ENCODE peak calls at places on chromosomes 6 and 20, in eight cellular contexts. One of them, this sample, is unnamed.

GRCh38 chr6:100775667-100776066 is 105.5 kb downstream of the ASCC3 start:
- DNase-seq in epithelial cell of proximal tubule: no peak
- DNase-seq in kidney epithelial cell: no peak
- DNase-seq in right cardiac atrium: no peak
- DNase-seq in NT2/D1: no peak
- DNase-seq in astrocyte: no peak
- DNase-seq in fibroblast of mammary gland: no peak
- DNase-seq in lung: no peak
- DNase-seq in this sample: no peak

GRCh38 chr20:20076297-20077065 is 24.1 kb downstream of the CFAP61 start:
- DNase-seq in epithelial cell of proximal tubule: no peak
- DNase-seq in kidney epithelial cell: no peak
- DNase-seq in right cardiac atrium: no peak
- DNase-seq in NT2/D1: no peak
- DNase-seq in astrocyte: peak; percentile 36
- DNase-seq in fibroblast of mammary gland: peak; percentile 87
- DNase-seq in lung: no peak
- DNase-seq in this sample: no peak

GRCh38 chr6:3795836-3796395 is 44.4 kb upstream of the PXDC1 start:
- DNase-seq in epithelial cell of proximal tubule: no peak
- DNase-seq in kidney epithelial cell: no peak
- DNase-seq in right cardiac atrium: no peak
- DNase-seq in NT2/D1: no peak
- DNase-seq in astrocyte: no peak
- DNase-seq in fibroblast of mammary gland: no peak
- DNase-seq in lung: no peak
- DNase-seq in this sample: no peak

GRCh38 chr20:2051920-2052319 is 49.7 kb upstream of the STK35 start:
- DNase-seq in epithelial cell of proximal tubule: no peak
- DNase-seq in kidney epithelial cell: no peak
- DNase-seq in right cardiac atrium: no peak
- DNase-seq in NT2/D1: no peak
- DNase-seq in astrocyte: no peak
- DNase-seq in fibroblast of mammary gland: no peak
- DNase-seq in lung: no peak
- DNase-seq in this sample: no peak

GRCh38 chr6:42021847-42022754 is 28.2 kb upstream of the TAF8 start:
- DNase-seq in epithelial cell of proximal tubule: no peak
- DNase-seq in kidney epithelial cell: no peak
- DNase-seq in right cardiac atrium: no peak
- DNase-seq in NT2/D1: no peak
- DNase-seq in astrocyte: no peak
- DNase-seq in fibroblast of mammary gland: peak; percentile 39
- DNase-seq in lung: no peak
- DNase-seq in this sample: no peak

GRCh38 chr6:68679399-68679798 is 44.3 kb downstream of the ADGRB3 start:
- DNase-seq in epithelial cell of proximal tubule: no peak
- DNase-seq in kidney epithelial cell: no peak
- DNase-seq in right cardiac atrium: no peak
- DNase-seq in NT2/D1: no peak
- DNase-seq in astrocyte: no peak
- DNase-seq in fibroblast of mammary gland: no peak
- DNase-seq in lung: no peak
- DNase-seq in this sample: no peak

GRCh38 chr6:159038914-159039884 is 5.6 kb downstream of the TAGAP start:
- DNase-seq in epithelial cell of proximal tubule: peak; percentile 3
- DNase-seq in kidney epithelial cell: no peak
- DNase-seq in right cardiac atrium: no peak
- DNase-seq in NT2/D1: no peak
- DNase-seq in astrocyte: peak; percentile 29
- DNase-seq in fibroblast of mammary gland: peak; percentile 53
- DNase-seq in lung: no peak
- DNase-seq in this sample: no peak

GRCh38 chr6:63597142-63598000 is 25.1 kb downstream of the LOC128125822 start:
- DNase-seq in epithelial cell of proximal tubule: peak; percentile 61
- DNase-seq in kidney epithelial cell: no peak
- DNase-seq in right cardiac atrium: no peak
- DNase-seq in NT2/D1: no peak
- DNase-seq in astrocyte: peak; percentile 25
- DNase-seq in fibroblast of mammary gland: no peak
- DNase-seq in lung: no peak
- DNase-seq in this sample: no peak

GRCh38 chr20:57208198-57208597 is 58.2 kb downstream of the BMP7 start:
- DNase-seq in epithelial cell of proximal tubule: no peak
- DNase-seq in kidney epithelial cell: no peak
- DNase-seq in right cardiac atrium: no peak
- DNase-seq in NT2/D1: no peak
- DNase-seq in astrocyte: peak; percentile 86
- DNase-seq in fibroblast of mammary gland: peak; percentile 28
- DNase-seq in lung: no peak
- DNase-seq in this sample: no peak

GRCh38 chr20:48769111-48769879 is 58.5 kb downstream of the PREX1 start:
- DNase-seq in epithelial cell of proximal tubule: no peak
- DNase-seq in kidney epithelial cell: no peak
- DNase-seq in right cardiac atrium: no peak
- DNase-seq in NT2/D1: no peak
- DNase-seq in astrocyte: peak; percentile 10
- DNase-seq in fibroblast of mammary gland: peak; percentile 29
- DNase-seq in lung: peak; percentile 46
- DNase-seq in this sample: no peak

GRCh38 chr20:1443085-1443484 is 23.6 kb downstream of the NSFL1C start:
- DNase-seq in epithelial cell of proximal tubule: no peak
- DNase-seq in kidney epithelial cell: no peak
- DNase-seq in right cardiac atrium: no peak
- DNase-seq in NT2/D1: no peak
- DNase-seq in astrocyte: no peak
- DNase-seq in fibroblast of mammary gland: no peak
- DNase-seq in lung: no peak
- DNase-seq in this sample: no peak

GRCh38 chr6:40822619-40823018 is 216.4 kb downstream of the UNC5CL start:
- DNase-seq in epithelial cell of proximal tubule: no peak
- DNase-seq in kidney epithelial cell: no peak
- DNase-seq in right cardiac atrium: no peak
- DNase-seq in NT2/D1: no peak
- DNase-seq in astrocyte: no peak
- DNase-seq in fibroblast of mammary gland: no peak
- DNase-seq in lung: no peak
- DNase-seq in this sample: no peak

GRCh38 chr6:55562318-55562717 is 16.7 kb downstream of the HMGCLL1 start:
- DNase-seq in epithelial cell of proximal tubule: no peak
- DNase-seq in kidney epithelial cell: no peak
- DNase-seq in right cardiac atrium: no peak
- DNase-seq in NT2/D1: no peak
- DNase-seq in astrocyte: no peak
- DNase-seq in fibroblast of mammary gland: no peak
- DNase-seq in lung: no peak
- DNase-seq in this sample: no peak

GRCh38 chr6:23524556-23524955 is 601.5 kb upstream of the NRSN1 start:
- DNase-seq in epithelial cell of proximal tubule: no peak
- DNase-seq in kidney epithelial cell: no peak
- DNase-seq in right cardiac atrium: no peak
- DNase-seq in NT2/D1: no peak
- DNase-seq in astrocyte: no peak
- DNase-seq in fibroblast of mammary gland: no peak
- DNase-seq in lung: no peak
- DNase-seq in this sample: no peak

GRCh38 chr6:44925100-44925739 is 402.9 kb upstream of the RUNX2 start:
- DNase-seq in epithelial cell of proximal tubule: no peak
- DNase-seq in kidney epithelial cell: peak; percentile 32
- DNase-seq in right cardiac atrium: no peak
- DNase-seq in NT2/D1: peak; percentile 6
- DNase-seq in astrocyte: peak; percentile 66
- DNase-seq in fibroblast of mammary gland: peak; percentile 14
- DNase-seq in lung: no peak
- DNase-seq in this sample: no peak

GRCh38 chr6:70669133-70669532 is 1.4 kb downstream of the SMAP1 start:
- DNase-seq in epithelial cell of proximal tubule: peak; percentile 50
- DNase-seq in kidney epithelial cell: peak; percentile 32
- DNase-seq in right cardiac atrium: no peak
- DNase-seq in NT2/D1: no peak
- DNase-seq in astrocyte: no peak
- DNase-seq in fibroblast of mammary gland: no peak
- DNase-seq in lung: no peak
- DNase-seq in this sample: no peak

GRCh38 chr6:152310371-152310954 is 326.7 kb downstream of the SYNE1 start:
- DNase-seq in epithelial cell of proximal tubule: no peak
- DNase-seq in kidney epithelial cell: no peak
- DNase-seq in right cardiac atrium: no peak
- DNase-seq in NT2/D1: no peak
- DNase-seq in astrocyte: no peak
- DNase-seq in fibroblast of mammary gland: no peak
- DNase-seq in lung: no peak
- DNase-seq in this sample: no peak

GRCh38 chr6:30644769-30645168 is 2.2 kb upstream of the C6orf136 start:
- DNase-seq in epithelial cell of proximal tubule: no peak
- DNase-seq in kidney epithelial cell: no peak
- DNase-seq in right cardiac atrium: no peak
- DNase-seq in NT2/D1: no peak
- DNase-seq in astrocyte: no peak
- DNase-seq in fibroblast of mammary gland: no peak
- DNase-seq in lung: no peak
- DNase-seq in this sample: no peak

GRCh38 chr20:23995905-23996666 is 7.5 kb upstream of the GGTLC1 start:
- DNase-seq in epithelial cell of proximal tubule: no peak
- DNase-seq in kidney epithelial cell: no peak
- DNase-seq in right cardiac atrium: peak; percentile 54
- DNase-seq in NT2/D1: no peak
- DNase-seq in astrocyte: no peak
- DNase-seq in fibroblast of mammary gland: peak; percentile 34
- DNase-seq in lung: no peak
- DNase-seq in this sample: no peak

GRCh38 chr6:75930954-75931689 is 141.3 kb downstream of the IMPG1 start:
- DNase-seq in epithelial cell of proximal tubule: peak; percentile 51
- DNase-seq in kidney epithelial cell: peak; percentile 28
- DNase-seq in right cardiac atrium: peak; percentile 17
- DNase-seq in NT2/D1: no peak
- DNase-seq in astrocyte: peak; percentile 31
- DNase-seq in fibroblast of mammary gland: peak; percentile 27
- DNase-seq in lung: no peak
- DNase-seq in this sample: no peak

GRCh38 chr20:11851646-11852045 is 66.0 kb upstream of the BTBD3 start:
- DNase-seq in epithelial cell of proximal tubule: no peak
- DNase-seq in kidney epithelial cell: no peak
- DNase-seq in right cardiac atrium: no peak
- DNase-seq in NT2/D1: no peak
- DNase-seq in astrocyte: no peak
- DNase-seq in fibroblast of mammary gland: peak; percentile 6
- DNase-seq in lung: no peak
- DNase-seq in this sample: no peak

GRCh38 chr6:26502169-26502568 is 2.1 kb downstream of the BTN1A1 start:
- DNase-seq in epithelial cell of proximal tubule: no peak
- DNase-seq in kidney epithelial cell: no peak
- DNase-seq in right cardiac atrium: no peak
- DNase-seq in NT2/D1: no peak
- DNase-seq in astrocyte: no peak
- DNase-seq in fibroblast of mammary gland: no peak
- DNase-seq in lung: no peak
- DNase-seq in this sample: no peak

GRCh38 chr20:15726416-15726815 is 846.8 kb downstream of the KIF16B start:
- DNase-seq in epithelial cell of proximal tubule: no peak
- DNase-seq in kidney epithelial cell: no peak
- DNase-seq in right cardiac atrium: no peak
- DNase-seq in NT2/D1: no peak
- DNase-seq in astrocyte: no peak
- DNase-seq in fibroblast of mammary gland: no peak
- DNase-seq in lung: no peak
- DNase-seq in this sample: no peak

GRCh38 chr6:163412345-163412744 is 2.2 kb upstream of the QKI start:
- DNase-seq in epithelial cell of proximal tubule: no peak
- DNase-seq in kidney epithelial cell: no peak
- DNase-seq in right cardiac atrium: no peak
- DNase-seq in NT2/D1: no peak
- DNase-seq in astrocyte: no peak
- DNase-seq in fibroblast of mammary gland: no peak
- DNase-seq in lung: no peak
- DNase-seq in this sample: no peak
- H3K4me3 ChIP-seq in epithelial cell of proximal tubule: peak overlapping the region; percentile 71
- H3K4me3 ChIP-seq in kidney epithelial cell: peak overlapping the region; percentile 97
- H3K4me3 ChIP-seq in right cardiac atrium: peak overlapping the region; percentile 100
- H3K4me3 ChIP-seq in NT2/D1: peak overlapping the region; percentile 64
- H3K4me3 ChIP-seq in astrocyte: peak overlapping the region; percentile 82
- H3K4me3 ChIP-seq in fibroblast of mammary gland: peak overlapping the region; percentile 77
- H3K4me3 ChIP-seq in lung: no peak overlapping the region
- H3K4me3 ChIP-seq in this sample: peak overlapping the region; percentile 88

DNA sequence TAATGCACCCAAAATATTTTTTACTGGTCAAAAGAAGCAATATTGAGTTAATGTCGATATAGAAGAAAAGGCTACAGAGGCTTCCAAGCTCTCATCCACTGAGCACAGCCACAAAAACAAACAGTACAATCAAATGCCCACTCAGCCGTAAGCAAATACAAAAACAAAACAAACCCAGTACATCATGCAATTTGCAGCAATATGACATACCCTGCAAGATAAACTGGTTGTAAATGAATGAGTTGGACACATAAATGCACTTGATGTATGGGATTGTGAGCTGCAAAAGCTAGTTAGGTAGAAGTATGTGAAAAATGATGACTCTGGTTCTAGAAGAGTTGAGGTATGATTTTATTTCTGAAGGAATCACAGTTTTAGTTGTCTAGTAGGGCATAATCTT is 83.9 kb downstream of the SESN1 start:
- DNase-seq in epithelial cell of proximal tubule: no peak
- DNase-seq in kidney epithelial cell: no peak
- DNase-seq in right cardiac atrium: no peak
- DNase-seq in NT2/D1: no peak
- DNase-seq in astrocyte: no peak
- DNase-seq in fibroblast of mammary gland: no peak
- DNase-seq in lung: no peak
- DNase-seq in this sample: no peak
- H3K4me3 ChIP-seq in epithelial cell of proximal tubule: no peak overlapping the region
- H3K4me3 ChIP-seq in kidney epithelial cell: no peak overlapping the region
- H3K4me3 ChIP-seq in right cardiac atrium: no peak overlapping the region
- H3K4me3 ChIP-seq in NT2/D1: no peak overlapping the region
- H3K4me3 ChIP-seq in astrocyte: no peak overlapping the region
- H3K4me3 ChIP-seq in fibroblast of mammary gland: no peak overlapping the region
- H3K4me3 ChIP-seq in lung: no peak overlapping the region
- H3K4me3 ChIP-seq in this sample: peak overlapping the region; percentile 99

GRCh38 chr20:45470939-45471338 is 1.4 kb downstream of the WFDC2 start:
- DNase-seq in epithelial cell of proximal tubule: no peak
- DNase-seq in kidney epithelial cell: no peak
- DNase-seq in right cardiac atrium: no peak
- DNase-seq in NT2/D1: no peak
- DNase-seq in astrocyte: no peak
- DNase-seq in fibroblast of mammary gland: peak; percentile 6
- DNase-seq in lung: no peak
- DNase-seq in this sample: no peak
- H3K4me3 ChIP-seq in epithelial cell of proximal tubule: peak overlapping the region; percentile 54
- H3K4me3 ChIP-seq in kidney epithelial cell: peak overlapping the region; percentile 41
- H3K4me3 ChIP-seq in right cardiac atrium: peak overlapping the region; percentile 63
- H3K4me3 ChIP-seq in NT2/D1: peak overlapping the region; percentile 86
- H3K4me3 ChIP-seq in astrocyte: peak overlapping the region; percentile 44
- H3K4me3 ChIP-seq in fibroblast of mammary gland: no peak overlapping the region
- H3K4me3 ChIP-seq in lung: no peak overlapping the region
- H3K4me3 ChIP-seq in this sample: peak overlapping the region; percentile 71

DNA sequence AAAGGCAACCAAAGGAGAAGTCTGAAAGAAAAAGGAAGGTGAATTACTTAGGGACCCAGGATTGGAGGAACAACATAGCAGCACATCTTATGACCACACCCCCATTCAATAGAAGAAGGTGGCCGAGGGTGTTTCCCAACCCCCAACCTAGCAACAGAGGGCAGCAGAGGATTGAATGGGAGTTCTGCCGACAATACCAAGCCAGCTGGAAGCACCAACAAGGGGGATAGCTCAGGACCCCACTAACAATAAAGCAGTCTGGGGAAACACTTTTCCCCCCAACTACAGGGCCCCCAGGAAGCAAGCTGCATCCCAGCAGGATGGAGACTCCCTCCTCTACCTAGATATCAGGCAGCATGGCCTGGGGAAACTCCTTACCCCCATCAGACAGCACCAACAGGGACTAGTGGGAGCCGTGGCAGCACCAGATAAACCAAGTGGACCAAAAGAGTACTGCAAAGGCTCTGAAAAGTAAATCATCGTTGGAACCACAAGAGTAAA is 67.7 kb downstream of the ZHX3 start:
- DNase-seq in epithelial cell of proximal tubule: no peak
- DNase-seq in kidney epithelial cell: no peak
- DNase-seq in right cardiac atrium: peak; percentile 36
- DNase-seq in NT2/D1: peak; percentile 42
- DNase-seq in astrocyte: peak; percentile 25
- DNase-seq in fibroblast of mammary gland: peak; percentile 74
- DNase-seq in lung: no peak
- DNase-seq in this sample: no peak
- H3K4me3 ChIP-seq in epithelial cell of proximal tubule: peak overlapping the region; percentile 15
- H3K4me3 ChIP-seq in kidney epithelial cell: no peak overlapping the region
- H3K4me3 ChIP-seq in right cardiac atrium: no peak overlapping the region
- H3K4me3 ChIP-seq in NT2/D1: no peak overlapping the region
- H3K4me3 ChIP-seq in astrocyte: no peak overlapping the region
- H3K4me3 ChIP-seq in fibroblast of mammary gland: no peak overlapping the region
- H3K4me3 ChIP-seq in lung: no peak overlapping the region
- H3K4me3 ChIP-seq in this sample: no peak overlapping the region

This sample was measured in coronary artery.